ENCODE peak calls at places on chromosomes 13 and 19, in nine cellular contexts. I is suprapubic skin, T is upper lobe of left lung, L is A549, F is SK-N-SH, G is GM12878, B is transverse colon, X is tibial nerve, W is sigmoid colon. E is an unnamed sample.

GRCh38 chr13:79869326-79869725 is 388.4 kb downstream of the NDFIP2 start:
- DNase-seq in I (no peak), T (no peak), L (no peak), F (no peak), G (no peak), B (no peak), X (no peak), W (no peak), E (no peak)

GRCh38 chr13:49373699-49374098 is 70.2 kb downstream of the CAB39L start:
- DNase-seq in I (no peak), T (no peak), L (no peak), F (no peak), G (no peak), B (no peak), X (no peak), W (no peak), E (no peak)

GRCh38 chr19:55325172-55325571 is at the start of gene TMEM150B:
- DNase-seq in I (no peak), T (no peak), L (no peak), F (no peak), G (no peak), B (no peak), X (no peak), W (no peak), E (no peak)

GRCh38 chr19:48896191-48896720 is 2.3 kb downstream of the TULP2 start:
- DNase-seq in I (peak; percentile 82), T (peak; percentile 84), L (no peak), F (peak; percentile 90), G (no peak), B (peak; percentile 43), X (peak; percentile 71), W (peak; percentile 86), E (peak; percentile 85)

GRCh38 chr13:39506559-39507390 is 96.2 kb downstream of the LHFPL6 start:
- DNase-seq in I (no peak), T (no peak), L (no peak), F (no peak), G (no peak), B (no peak), X (no peak), W (no peak), E (no peak)

GRCh38 chr19:43820098-43820860 is 6.8 kb upstream of the ZNF283 start:
- DNase-seq in I (no peak), T (peak; percentile 54), L (peak; percentile 35), F (peak; percentile 49), G (no peak), B (no peak), X (no peak), W (peak; percentile 67), E (no peak)

GRCh38 chr19:55654833-55655647 is at the start of gene U2AF2:
- DNase-seq in I (peak; percentile 97), T (peak; percentile 100), L (peak; percentile 85), F (peak; percentile 97), G (no peak), B (peak; percentile 97), X (peak; percentile 94), W (peak; percentile 98), E (peak; percentile 99)

GRCh38 chr19:44718441-44719261 is 19.7 kb downstream of the CEACAM16 start:
- DNase-seq in I (no peak), T (peak; percentile 57), L (peak; percentile 90), F (no peak), G (no peak), B (peak; percentile 81), X (peak; percentile 45), W (peak; percentile 83), E (peak; percentile 88)

GRCh38 chr13:75788494-75788991 is 152.4 kb downstream of the LMO7 start:
- DNase-seq in I (no peak), T (no peak), L (no peak), F (no peak), G (no peak), B (peak; percentile 66), X (no peak), W (no peak), E (no peak)

DNA sequence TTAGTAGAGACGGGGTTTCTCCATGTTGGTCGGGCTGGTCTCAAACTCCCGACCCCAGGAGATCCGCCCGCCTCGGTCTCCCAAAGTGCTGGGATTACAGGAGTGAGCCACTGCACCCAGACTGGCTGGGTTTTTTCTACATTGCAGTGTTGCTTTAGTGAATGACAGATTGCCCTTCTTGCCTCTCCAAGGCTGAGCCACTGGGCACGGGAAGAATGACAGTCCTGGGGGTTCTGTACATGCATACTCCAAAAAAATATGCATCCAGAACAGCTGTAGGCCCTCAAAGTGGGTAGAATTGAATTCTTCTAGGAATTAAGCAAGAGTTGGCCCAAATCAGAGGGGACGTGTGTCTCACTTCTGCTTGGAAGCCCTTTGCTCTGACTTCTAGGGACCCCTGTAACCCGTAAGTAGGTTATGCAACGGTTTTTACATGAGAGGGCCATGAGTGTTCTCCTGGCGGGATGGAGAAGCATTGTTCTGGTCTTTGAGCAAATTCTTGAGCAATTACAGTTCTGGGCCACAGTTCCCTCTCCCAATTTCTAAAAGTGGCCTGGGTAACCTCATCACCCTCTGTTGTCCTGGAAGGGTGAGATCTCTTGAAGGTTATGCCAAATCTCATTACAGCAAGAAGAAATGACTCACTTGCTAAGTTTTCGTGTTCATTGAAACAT is 3.6 kb downstream of the ACTN4 start:
- DNase-seq in I (no peak), T (no peak), L (no peak), F (no peak), G (no peak), B (no peak), X (peak; percentile 61), W (peak; percentile 81), E (no peak)
- H3K4me3 ChIP-seq in I (peak overlapping the region; percentile 94), T (peak overlapping the region; percentile 100), L (peak overlapping the region; percentile 85), F (peak overlapping the region; percentile 99), G (peak overlapping the region; percentile 41), B (peak overlapping the region; percentile 100), X (peak overlapping the region; percentile 87), W (peak overlapping the region; percentile 95), E (peak overlapping the region; percentile 77)

DNA sequence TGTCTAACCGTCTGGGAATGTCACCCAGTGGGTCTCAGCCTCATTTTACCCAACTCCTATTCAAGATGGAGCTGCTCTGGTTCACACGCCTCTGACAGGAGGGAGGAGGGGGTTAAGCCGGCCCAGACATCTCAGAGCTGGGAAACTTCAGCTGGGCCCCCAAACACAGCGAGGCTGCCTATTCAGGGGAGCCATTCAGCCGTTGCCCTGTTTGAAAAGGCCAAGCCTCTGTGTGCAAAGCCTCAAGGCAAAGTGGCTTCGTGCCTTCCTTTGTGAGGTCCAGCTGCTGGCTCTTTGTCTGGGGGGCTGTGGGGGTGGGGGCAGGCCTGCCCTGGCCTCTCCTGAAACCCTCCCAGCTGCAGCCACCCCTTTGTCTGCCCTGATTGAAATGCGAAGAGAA is 147.4 kb downstream of the PTPRS start:
- DNase-seq in I (no peak), T (no peak), L (no peak), F (no peak), G (no peak), B (no peak), X (no peak), W (no peak), E (no peak)
- TF ChIP-seq EP300 in I (no peak), T (no peak), L (no peak), F (no peak), G (no peak), B (no peak), X (no peak), W (no peak), E (no peak)

DNA sequence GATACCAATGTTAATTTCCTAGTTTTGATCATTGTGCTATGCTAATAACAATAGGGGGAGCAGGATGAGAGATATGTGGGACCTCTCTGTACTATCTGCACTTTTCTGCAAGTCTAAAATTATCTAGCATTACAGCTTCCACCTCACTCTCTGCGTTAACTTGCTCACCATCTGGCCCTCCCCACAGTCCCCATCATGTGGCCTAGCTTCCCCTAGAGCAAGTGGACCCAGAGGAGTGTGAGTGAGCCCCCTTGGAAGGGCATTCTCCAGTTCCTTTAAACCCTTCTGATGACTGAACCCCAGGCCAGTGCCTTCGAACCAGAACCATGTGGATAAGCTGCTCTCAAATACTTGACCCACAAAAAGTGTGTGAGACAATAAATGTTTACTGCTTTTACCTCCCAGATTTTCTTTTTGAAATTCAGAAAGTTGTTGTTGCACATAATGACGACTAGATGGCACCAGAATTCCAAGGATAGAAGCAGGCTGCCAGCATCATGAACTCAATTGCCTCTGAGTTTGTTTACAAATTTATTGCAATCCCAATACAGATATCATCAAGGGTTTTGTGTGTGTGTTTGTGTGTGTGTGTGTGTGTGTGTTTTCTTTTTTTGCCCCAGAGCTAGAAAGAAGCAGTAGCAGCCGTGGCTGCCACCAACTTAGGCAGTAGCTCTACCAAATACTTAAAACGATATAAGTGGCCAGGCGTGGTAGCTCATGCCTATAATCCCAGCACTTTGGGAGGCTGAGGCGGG is 49.0 kb upstream of the ZNF780A start:
- DNase-seq in I (no peak), T (no peak), L (peak; percentile 79), F (peak; percentile 55), G (no peak), B (no peak), X (peak; percentile 33), W (no peak), E (no peak)
- H3K27ac ChIP-seq in I (no peak overlapping the region), T (no peak overlapping the region), L (no peak overlapping the region), F (no peak overlapping the region), G (no peak overlapping the region), B (no peak overlapping the region), X (no peak overlapping the region), W (no peak overlapping the region), E (no peak overlapping the region)

DNA sequence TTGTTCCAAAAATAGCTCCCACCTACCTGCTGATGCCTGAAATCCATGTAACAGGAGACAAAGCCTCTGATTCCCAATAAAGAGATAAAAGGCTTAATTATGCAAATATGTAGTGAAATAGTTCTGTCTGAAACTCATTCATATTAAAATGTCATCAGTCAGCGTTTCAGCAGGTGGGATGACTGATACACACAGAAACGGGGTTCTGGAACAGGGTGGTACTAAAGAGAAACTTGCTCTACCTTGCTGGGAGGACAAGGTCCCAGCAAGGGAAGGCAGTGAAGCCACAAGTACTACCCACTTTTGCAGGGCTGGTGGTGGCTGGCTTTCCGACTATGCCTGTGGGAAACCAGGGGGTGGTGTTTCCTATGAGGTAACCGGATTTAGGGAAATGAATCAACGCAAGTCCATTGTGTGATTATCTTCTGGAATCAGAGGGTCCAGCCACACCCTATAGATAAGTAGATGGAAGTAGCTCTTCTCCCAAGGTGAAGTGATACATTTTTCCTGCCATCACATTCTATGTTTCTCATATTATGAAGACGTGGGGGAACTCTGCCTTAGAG is 76.3 kb downstream of the KL start:
- DNase-seq in I (no peak), T (no peak), L (no peak), F (no peak), G (no peak), B (no peak), X (no peak), W (no peak), E (no peak)
- H3K4me3 ChIP-seq in I (no peak overlapping the region), T (no peak overlapping the region), L (no peak overlapping the region), F (no peak overlapping the region), G (no peak overlapping the region), B (no peak overlapping the region), X (no peak overlapping the region), W (no peak overlapping the region), E (no peak overlapping the region)

DNA sequence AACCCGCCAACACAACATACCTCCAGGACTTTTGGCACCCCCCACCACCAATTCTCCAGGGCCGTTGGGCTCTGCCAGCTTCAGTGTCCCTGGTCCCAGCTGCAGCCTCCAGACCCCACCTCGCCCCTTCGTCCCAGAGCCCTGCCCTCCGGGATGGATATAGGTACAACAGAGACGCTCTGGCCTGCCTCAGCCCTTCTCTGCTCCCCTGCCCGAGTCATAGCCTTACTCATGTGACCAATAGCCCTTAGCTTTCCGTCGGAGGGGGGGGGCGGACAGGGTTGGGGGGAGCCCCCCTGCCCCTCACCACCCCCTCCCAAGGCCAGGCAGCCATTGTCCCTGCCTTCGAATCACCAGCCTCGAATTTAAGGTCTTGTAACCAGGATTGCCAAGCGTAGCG is 70.8 kb upstream of the NFIC start:
- DNase-seq in I (no peak), T (no peak), L (no peak), F (peak; percentile 30), G (no peak), B (no peak), X (no peak), W (no peak), E (no peak)
- TF ChIP-seq EP300 in I (no peak), T (no peak), L (no peak), F (no peak), G (no peak), B (no peak), X (no peak), W (no peak), E (no peak)